ENCODE peak calls at places on chromosomes 12 and 14, in five cellular contexts. V, I, X, G and R are unnamed samples.

GRCh38 chr12:113471619-113472171 is at the start of gene LHX5:
- DNase-seq in G (no peak), X (peak), I (no peak), V (no peak), R (no peak)

GRCh38 chr12:132053338-132054330 is 90.5 kb downstream of the DDX51 start:
- DNase-seq in X (peak), I (no peak), V (no peak), G (no peak), R (no peak)

GRCh38 chr14:84646791-84647500 is 883.0 kb upstream of the FLRT2 start:
- DNase-seq in I (no peak), G (no peak), X (peak), V (no peak), R (no peak)

GRCh38 chr14:94548131-94548998 is 12.9 kb upstream of the SERPINA4 start:
- DNase-seq in G (peak), I (no peak), V (no peak), X (no peak), R (no peak)

GRCh38 chr12:66279127-66279712 is 23.1 kb upstream of the HELB start:
- DNase-seq in I (no peak), X (peak), V (no peak), G (peak), R (peak)

GRCh38 chr14:64963611-64964010 is 8.5 kb downstream of the RAB15 start:
- DNase-seq in I (no peak), X (no peak), V (no peak), G (no peak), R (no peak)

GRCh38 chr12:105754313-105754712 is 384.4 kb downstream of the NUAK1 start:
- DNase-seq in G (no peak), X (no peak), V (no peak), I (no peak), R (no peak)

GRCh38 chr12:32296541-32296940 is 102.8 kb upstream of the FGD4 start:
- DNase-seq in I (no peak), X (no peak), V (no peak), G (no peak), R (no peak)

GRCh38 chr12:52407918-52408317 is 1.8 kb upstream of the KRT82 start:
- DNase-seq in G (no peak), X (no peak), V (no peak), I (no peak), R (no peak)

GRCh38 chr14:51310453-51311074 is 70.5 kb downstream of the TMX1 start:
- DNase-seq in X (no peak), I (no peak), G (no peak), V (peak), R (no peak)

GRCh38 chr14:74459289-74459946 is 33.4 kb upstream of the SYNDIG1L start:
- DNase-seq in X (peak), I (peak), G (peak), V (no peak), R (peak)

GRCh38 chr14:93086441-93087055 is 29.2 kb downstream of the ITPK1 start:
- DNase-seq in I (no peak), X (peak), G (peak), V (no peak), R (no peak)

GRCh38 chr14:21840765-21841164 is 167.1 kb upstream of the OR4E1 start:
- DNase-seq in G (no peak), V (no peak), X (peak), I (no peak), R (no peak)

GRCh38 chr14:105366386-105367074 is 31.8 kb upstream of the TEX22 start:
- DNase-seq in V (no peak), I (no peak), X (no peak), G (no peak), R (no peak)

GRCh38 chr14:91185721-91186120 is 58.8 kb downstream of the GPR68 start:
- DNase-seq in G (no peak), V (no peak), X (no peak), I (no peak), R (no peak)

GRCh38 chr12:53122961-53123468 is 19.7 kb downstream of the SOAT2 start:
- DNase-seq in G (no peak), I (no peak), X (peak), V (no peak), R (no peak)

GRCh38 chr14:35223927-35224326 is 68.3 kb upstream of the PSMA6 start:
- DNase-seq in I (no peak), V (no peak), X (no peak), G (no peak), R (no peak)

GRCh38 chr12:119179335-119180021 is 747 bp downstream of the HSPB8 start:
- DNase-seq in I (no peak), V (peak), G (no peak), X (peak), R (no peak)

GRCh38 chr14:92625213-92625612 is 111.6 kb downstream of the RIN3 start:
- DNase-seq in I (peak), G (no peak), V (no peak), X (peak), R (no peak)

GRCh38 chr12:12449533-12450025 is 92.7 kb downstream of the BORCS5 start:
- DNase-seq in G (peak), X (peak), V (no peak), I (no peak), R (no peak)

GRCh38 chr12:132460571-132460970 is 29.4 kb upstream of the FBRSL1 start:
- DNase-seq in X (no peak), I (no peak), V (no peak), G (no peak), R (no peak)

GRCh38 chr12:44812062-44812461 is 64.1 kb downstream of the NELL2 start:
- DNase-seq in I (no peak), G (peak), V (no peak), X (peak), R (peak)

GRCh38 chr14:64191756-64192155 is 102.4 kb downstream of the ESR2 start:
- DNase-seq in V (no peak), I (peak), G (no peak), X (peak), R (no peak)

GRCh38 chr14:22837750-22838538 is 1.6 kb downstream of the MMP14 start:
- DNase-seq in X (peak), G (no peak), I (no peak), V (peak), R (no peak)

GRCh38 chr14:64772394-64772950 is 68.2 kb downstream of the PLEKHG3 start:
- DNase-seq in I (no peak), G (no peak), V (no peak), X (no peak), R (no peak)